ENCODE peak calls at places on chromosomes 2 and 18, in ten cellular contexts. W, Z, D, Q, S, B, J, C, Y and V are unnamed samples.

GRCh38 chr2:105675841-105676240 is 68.9 kb upstream of the NCK2 start:
- DNase-seq in W (no peak), Z (no peak), D (no peak), Q (no peak), S (no peak), B (no peak), J (no peak), C (no peak), Y (no peak), V (no peak)

GRCh38 chr2:50315366-50315765 is 716.6 kb downstream of the NRXN1 start:
- DNase-seq in W (no peak), Z (no peak), D (no peak), Q (no peak), S (no peak), B (no peak), J (no peak), C (no peak), Y (no peak), V (no peak)

GRCh38 chr2:43318791-43319190 is 92.4 kb upstream of the ZFP36L2 start:
- DNase-seq in W (no peak), Z (no peak), D (no peak), Q (no peak), S (no peak), B (peak; percentile 90), J (no peak), C (peak; percentile 69), Y (no peak), V (peak; percentile 72)

GRCh38 chr2:148071351-148071750 is 50.5 kb downstream of the MBD5 start:
- DNase-seq in W (no peak), Z (no peak), D (no peak), Q (no peak), S (no peak), B (no peak), J (no peak), C (no peak), Y (no peak), V (no peak)

GRCh38 chr2:3827673-3828575 is 124.5 kb downstream of the DCDC2C start:
- DNase-seq in W (no peak), Z (no peak), D (peak; percentile 23), Q (no peak), S (no peak), B (peak; percentile 36), J (no peak), C (peak; percentile 41), Y (no peak), V (peak; percentile 16)

GRCh38 chr2:41955641-41956040 is 92.2 kb upstream of the PKDCC start:
- DNase-seq in W (no peak), Z (no peak), D (no peak), Q (no peak), S (no peak), B (no peak), J (no peak), C (no peak), Y (no peak), V (no peak)

GRCh38 chr2:136351684-136352083 is 233.7 kb upstream of the CXCR4 start:
- DNase-seq in W (no peak), Z (no peak), D (no peak), Q (no peak), S (no peak), B (no peak), J (no peak), C (no peak), Y (no peak), V (no peak)

GRCh38 chr2:165815742-165816141 is 21.7 kb upstream of the GALNT3 start:
- DNase-seq in W (no peak), Z (no peak), D (peak; percentile 67), Q (no peak), S (no peak), B (no peak), J (no peak), C (no peak), Y (no peak), V (no peak)

GRCh38 chr18:46573156-46573555 is 83.9 kb downstream of the LOXHD1 start:
- DNase-seq in W (no peak), Z (no peak), D (no peak), Q (no peak), S (no peak), B (no peak), J (no peak), C (no peak), Y (no peak), V (no peak)

GRCh38 chr2:187478719-187479118 is 30.7 kb upstream of the CALCRL start:
- DNase-seq in W (no peak), Z (no peak), D (no peak), Q (no peak), S (no peak), B (peak; percentile 32), J (no peak), C (no peak), Y (no peak), V (peak; percentile 26)

GRCh38 chr2:11175293-11175795 is 20.1 kb downstream of the SLC66A3 start:
- DNase-seq in W (no peak), Z (no peak), D (peak; percentile 70), Q (peak; percentile 14), S (no peak), B (peak; percentile 65), J (peak; percentile 75), C (peak; percentile 62), Y (no peak), V (peak; percentile 44)

GRCh38 chr2:110702514-110702913 is 24.7 kb upstream of the BUB1 start:
- DNase-seq in W (no peak), Z (no peak), D (no peak), Q (no peak), S (no peak), B (no peak), J (no peak), C (no peak), Y (no peak), V (no peak)

GRCh38 chr18:65523461-65523860 is 227.4 kb upstream of the CDH7 start:
- DNase-seq in W (peak; percentile 32), Z (no peak), D (no peak), Q (no peak), S (no peak), B (no peak), J (no peak), C (no peak), Y (peak; percentile 66), V (no peak)

GRCh38 chr2:30195011-30195410 is 36.3 kb upstream of the LBH start:
- DNase-seq in W (no peak), Z (no peak), D (no peak), Q (no peak), S (no peak), B (no peak), J (no peak), C (no peak), Y (no peak), V (no peak)

GRCh38 chr18:9965711-9966624 is 52.2 kb downstream of the VAPA start:
- DNase-seq in W (no peak), Z (no peak), D (no peak), Q (no peak), S (no peak), B (peak; percentile 58), J (peak; percentile 22), C (no peak), Y (no peak), V (peak; percentile 89)

GRCh38 chr2:213959589-213959988 is 451.3 kb upstream of the VWC2L start:
- DNase-seq in W (no peak), Z (no peak), D (no peak), Q (no peak), S (no peak), B (no peak), J (no peak), C (no peak), Y (no peak), V (no peak)

GRCh38 chr18:21439453-21439852 is 161.1 kb downstream of the ESCO1 start:
- DNase-seq in W (no peak), Z (no peak), D (no peak), Q (peak; percentile 86), S (no peak), B (peak; percentile 59), J (no peak), C (peak; percentile 54), Y (no peak), V (peak; percentile 88)

GRCh38 chr2:197209742-197210408 is 100.7 kb downstream of the ANKRD44 start:
- DNase-seq in W (no peak), Z (no peak), D (no peak), Q (peak; percentile 84), S (no peak), B (no peak), J (no peak), C (no peak), Y (no peak), V (no peak)

GRCh38 chr2:160701822-160702221 is 208.2 kb upstream of the RBMS1 start:
- DNase-seq in W (no peak), Z (no peak), D (no peak), Q (no peak), S (no peak), B (no peak), J (no peak), C (no peak), Y (no peak), V (no peak)

GRCh38 chr2:237459741-237460174 is 27.3 kb upstream of the MLPH start:
- DNase-seq in W (no peak), Z (no peak), D (no peak), Q (no peak), S (no peak), B (peak; percentile 82), J (peak; percentile 51), C (peak; percentile 84), Y (no peak), V (peak; percentile 78)

GRCh38 chr2:69933839-69934613 is 19.1 kb downstream of the MXD1 start:
- DNase-seq in W (no peak), Z (no peak), D (peak; percentile 53), Q (peak; percentile 48), S (no peak), B (peak; percentile 93), J (peak; percentile 85), C (peak; percentile 91), Y (no peak), V (peak; percentile 90)

GRCh38 chr2:239401450-239402227 is 819 bp upstream of the HDAC4 start:
- DNase-seq in W (peak; percentile 87), Z (peak; percentile 90), D (peak; percentile 71), Q (peak; percentile 43), S (peak; percentile 92), B (peak; percentile 91), J (peak; percentile 100), C (peak; percentile 94), Y (peak; percentile 93), V (peak; percentile 94)

GRCh38 chr2:72940361-72940760 is 23.0 kb downstream of the EMX1 start:
- DNase-seq in W (no peak), Z (no peak), D (no peak), Q (no peak), S (no peak), B (peak; percentile 4), J (peak; percentile 55), C (no peak), Y (no peak), V (no peak)

GRCh38 chr18:5294113-5294617 is 1.4 kb downstream of the ZBTB14 start:
- DNase-seq in W (no peak), Z (peak; percentile 48), D (no peak), Q (no peak), S (no peak), B (peak; percentile 5), J (no peak), C (no peak), Y (no peak), V (no peak)

GRCh38 chr2:160457588-160457987 is 36.0 kb downstream of the RBMS1 start:
- DNase-seq in W (no peak), Z (no peak), D (no peak), Q (no peak), S (no peak), B (no peak), J (no peak), C (no peak), Y (no peak), V (no peak)

GRCh38 chr2:15937882-15938802 is 2.2 kb upstream of the MYCN start:
- DNase-seq in W (no peak), Z (no peak), D (no peak), Q (no peak), S (no peak), B (no peak), J (no peak), C (no peak), Y (no peak), V (no peak)

GRCh38 chr18:13112982-13113381 is 105.6 kb upstream of the LDLRAD4 start:
- DNase-seq in W (peak; percentile 82), Z (no peak), D (no peak), Q (peak; percentile 14), S (no peak), B (peak; percentile 51), J (peak; percentile 41), C (peak; percentile 52), Y (peak; percentile 88), V (peak; percentile 68)

GRCh38 chr2:85564144-85564563 is 2.9 kb upstream of the GGCX start:
- DNase-seq in W (no peak), Z (no peak), D (peak; percentile 35), Q (no peak), S (no peak), B (no peak), J (no peak), C (no peak), Y (no peak), V (peak; percentile 18)